ENCODE peak calls at places on chromosomes 3 and 15, in four cellular contexts. F is cardiac fibroblast, G is A549, Y is COLO829. B is an unnamed sample.

GRCh38 chr3:33629219-33629618 is 88.8 kb downstream of the CLASP2 start:
- DNase-seq in F (no peak), G (no peak), Y (no peak), B (no peak)

GRCh38 chr15:81152339-81152738 is 18.3 kb downstream of the CFAP161 start:
- DNase-seq in F (no peak), G (no peak), Y (no peak), B (no peak)

GRCh38 chr15:29942144-29942543 is 119.9 kb upstream of the TJP1 start:
- DNase-seq in F (no peak), G (peak), Y (no peak), B (no peak)

GRCh38 chr3:164306042-164306441 is 772.3 kb downstream of the SI start:
- DNase-seq in F (no peak), G (no peak), Y (no peak), B (no peak)

GRCh38 chr15:61227269-61228024 is 1.7 kb downstream of the RORA start:
- DNase-seq in F (peak), G (peak), Y (peak), B (peak)

GRCh38 chr3:71724584-71725278 is 471 bp downstream of the EIF4E3 start:
- DNase-seq in F (no peak), G (peak), Y (no peak), B (no peak)

GRCh38 chr15:42819781-42820180 is 82.9 kb upstream of the CDAN1 start:
- DNase-seq in F (no peak), G (no peak), Y (no peak), B (no peak)

GRCh38 chr3:133475245-133476010 is 75.6 kb downstream of the BFSP2 start:
- DNase-seq in F (no peak), G (no peak), Y (no peak), B (no peak)

GRCh38 chr3:40615110-40615915 is 90.6 kb downstream of the ZNF621 start:
- DNase-seq in F (no peak), G (no peak), Y (no peak), B (no peak)

GRCh38 chr15:68666120-68666811 is 87.5 kb downstream of the CORO2B start:
- DNase-seq in F (no peak), G (no peak), Y (no peak), B (no peak)

GRCh38 chr15:78691167-78691872 is 50.3 kb upstream of the CHRNB4 start:
- DNase-seq in F (no peak), G (no peak), Y (no peak), B (no peak)

GRCh38 chr3:148962513-148962912 is 28.8 kb upstream of the GYG1 start:
- DNase-seq in F (peak), G (peak), Y (peak), B (peak)

GRCh38 chr3:196063049-196063448 is 18.8 kb downstream of the TFRC start:
- DNase-seq in F (peak), G (no peak), Y (no peak), B (no peak)

GRCh38 chr15:63513728-63514127 is 9.3 kb downstream of the USP3 start:
- DNase-seq in F (no peak), G (no peak), Y (no peak), B (no peak)

GRCh38 chr3:43674345-43675085 is 16.2 kb upstream of the ABHD5 start:
- DNase-seq in F (no peak), G (no peak), Y (no peak), B (no peak)

GRCh38 chr3:30282052-30282708 is 324.2 kb upstream of the TGFBR2 start:
- DNase-seq in F (peak), G (peak), Y (peak), B (peak)

GRCh38 chr15:63860161-63860954 is 26.6 kb upstream of the HERC1 start:
- DNase-seq in F (no peak), G (no peak), Y (no peak), B (no peak)

GRCh38 chr15:80944818-80945217 is 44.8 kb downstream of the MESD start:
- DNase-seq in F (no peak), G (no peak), Y (no peak), B (no peak)

GRCh38 chr3:114452176-114452744 is 158.4 kb downstream of the TIGIT start:
- DNase-seq in F (no peak), G (no peak), Y (no peak), B (no peak)

GRCh38 chr3:169846458-169847193 is 23.1 kb downstream of the LRRC31 start:
- DNase-seq in F (peak), G (no peak), Y (no peak), B (peak)

GRCh38 chr3:54685213-54685612 is 242.6 kb downstream of the LRTM1 start:
- DNase-seq in F (no peak), G (no peak), Y (no peak), B (no peak)

B was measured in GM04504.